ENCODE peak calls at places on chromosomes 11 and 22, in five cellular contexts. One of them, this sample, is unnamed.

GRCh38 chr22:41449321-41449720 is 2.7 kb upstream of the TOB2 start:
- DNase-seq in pons: no peak
- DNase-seq in AML-193: no peak
- DNase-seq in hepatocyte: no peak
- DNase-seq in CD4-positive, alpha-beta memory T cell: no peak
- DNase-seq in this sample: no peak

GRCh38 chr11:126702165-126702738 is 298.3 kb downstream of the KIRREL3 start:
- DNase-seq in AML-193: no peak
- DNase-seq in CD4-positive, alpha-beta memory T cell: no peak
- DNase-seq in hepatocyte: no peak
- DNase-seq in pons: peak; percentile 59
- DNase-seq in this sample: no peak

GRCh38 chr11:2761131-2762030 is 61.6 kb upstream of the KCNQ1OT1 start:
- DNase-seq in CD4-positive, alpha-beta memory T cell: no peak
- DNase-seq in hepatocyte: no peak
- DNase-seq in pons: no peak
- DNase-seq in AML-193: no peak
- DNase-seq in this sample: peak; percentile 36

GRCh38 chr22:17120281-17120680 is 879 bp downstream of the TMEM121B start:
- DNase-seq in CD4-positive, alpha-beta memory T cell: peak; percentile 60
- DNase-seq in AML-193: peak; percentile 27
- DNase-seq in hepatocyte: peak; percentile 85
- DNase-seq in pons: no peak
- DNase-seq in this sample: peak; percentile 34

GRCh38 chr11:9861860-9862725 is 198.2 kb downstream of the SWAP70 start:
- DNase-seq in hepatocyte: peak; percentile 68
- DNase-seq in pons: peak; percentile 71
- DNase-seq in AML-193: peak; percentile 75
- DNase-seq in CD4-positive, alpha-beta memory T cell: peak; percentile 33
- DNase-seq in this sample: peak; percentile 57

GRCh38 chr11:93542753-93543246 is 391 bp downstream of the SMCO4 start:
- DNase-seq in CD4-positive, alpha-beta memory T cell: no peak
- DNase-seq in hepatocyte: no peak
- DNase-seq in AML-193: no peak
- DNase-seq in pons: no peak
- DNase-seq in this sample: peak; percentile 55

GRCh38 chr11:13535819-13536218 is 40.0 kb upstream of the PTH start:
- DNase-seq in hepatocyte: no peak
- DNase-seq in CD4-positive, alpha-beta memory T cell: no peak
- DNase-seq in AML-193: no peak
- DNase-seq in pons: no peak
- DNase-seq in this sample: no peak

GRCh38 chr22:46853191-46853590 is 90.7 kb downstream of the TBC1D22A start:
- DNase-seq in AML-193: no peak
- DNase-seq in CD4-positive, alpha-beta memory T cell: no peak
- DNase-seq in pons: no peak
- DNase-seq in hepatocyte: no peak
- DNase-seq in this sample: no peak

GRCh38 chr22:38467904-38468760 is at the start of gene KDELR3:
- DNase-seq in AML-193: no peak
- DNase-seq in CD4-positive, alpha-beta memory T cell: no peak
- DNase-seq in pons: no peak
- DNase-seq in hepatocyte: peak; percentile 92
- DNase-seq in this sample: peak; percentile 80

GRCh38 chr22:23146842-23147205 is 1.5 kb downstream of the RAB36 start:
- DNase-seq in CD4-positive, alpha-beta memory T cell: no peak
- DNase-seq in pons: no peak
- DNase-seq in AML-193: no peak
- DNase-seq in hepatocyte: no peak
- DNase-seq in this sample: no peak

GRCh38 chr11:2517386-2518064 is 72.7 kb downstream of the KCNQ1 start:
- DNase-seq in hepatocyte: no peak
- DNase-seq in CD4-positive, alpha-beta memory T cell: no peak
- DNase-seq in AML-193: no peak
- DNase-seq in pons: no peak
- DNase-seq in this sample: peak; percentile 5

GRCh38 chr11:33347490-33348125 is 90.4 kb downstream of the HIPK3 start:
- DNase-seq in AML-193: no peak
- DNase-seq in CD4-positive, alpha-beta memory T cell: no peak
- DNase-seq in hepatocyte: no peak
- DNase-seq in pons: no peak
- DNase-seq in this sample: no peak

GRCh38 chr22:22558972-22559603 is at the start of gene PRAME:
- DNase-seq in CD4-positive, alpha-beta memory T cell: peak; percentile 55
- DNase-seq in pons: peak; percentile 22
- DNase-seq in hepatocyte: peak; percentile 59
- DNase-seq in AML-193: peak; percentile 46
- DNase-seq in this sample: peak; percentile 72

GRCh38 chr11:43944761-43945311 is 2.4 kb downstream of the C11orf96 start:
- DNase-seq in hepatocyte: peak; percentile 54
- DNase-seq in CD4-positive, alpha-beta memory T cell: peak; percentile 28
- DNase-seq in AML-193: peak; percentile 24
- DNase-seq in pons: no peak
- DNase-seq in this sample: peak; percentile 75

GRCh38 chr11:68008381-68009337 is 1.5 kb upstream of the ALDH3B1 start:
- DNase-seq in AML-193: no peak
- DNase-seq in hepatocyte: no peak
- DNase-seq in pons: no peak
- DNase-seq in CD4-positive, alpha-beta memory T cell: no peak
- DNase-seq in this sample: peak; percentile 73

GRCh38 chr11:127255239-127255638 is 254.7 kb upstream of the KIRREL3 start:
- DNase-seq in pons: no peak
- DNase-seq in CD4-positive, alpha-beta memory T cell: no peak
- DNase-seq in AML-193: no peak
- DNase-seq in hepatocyte: peak; percentile 23
- DNase-seq in this sample: no peak

GRCh38 chr11:117230981-117231636 is 764 bp downstream of the PCSK7 start:
- DNase-seq in AML-193: no peak
- DNase-seq in pons: no peak
- DNase-seq in hepatocyte: no peak
- DNase-seq in CD4-positive, alpha-beta memory T cell: no peak
- DNase-seq in this sample: peak; percentile 67

GRCh38 chr11:66701432-66702240 is 23.9 kb upstream of the RBM4B start:
- DNase-seq in AML-193: no peak
- DNase-seq in hepatocyte: peak; percentile 56
- DNase-seq in CD4-positive, alpha-beta memory T cell: no peak
- DNase-seq in pons: no peak
- DNase-seq in this sample: no peak